ENCODE peak calls at places on chromosomes 7 and 10, in ten cellular contexts. One of them, this sample, is unnamed.

GRCh38 chr7:55966851-55967250 is 2.5 kb downstream of the NIPSNAP2 start:
- DNase-seq in sigmoid colon: no peak
- DNase-seq in body of pancreas: no peak
- DNase-seq in spleen: no peak
- DNase-seq in adrenal gland: no peak
- DNase-seq in GM12892: no peak
- DNase-seq in H54: no peak
- DNase-seq in IMR-90: no peak
- DNase-seq in tibial nerve: no peak
- DNase-seq in suprapubic skin: no peak
- DNase-seq in this sample: no peak

GRCh38 chr7:50197547-50197946 is 104.5 kb upstream of the ZPBP start:
- DNase-seq in sigmoid colon: no peak
- DNase-seq in body of pancreas: no peak
- DNase-seq in spleen: no peak
- DNase-seq in adrenal gland: peak
- DNase-seq in GM12892: no peak
- DNase-seq in H54: no peak
- DNase-seq in IMR-90: no peak
- DNase-seq in tibial nerve: no peak
- DNase-seq in suprapubic skin: no peak
- DNase-seq in this sample: no peak

GRCh38 chr7:98329974-98330373 is 48.5 kb downstream of the BRI3 start:
- DNase-seq in sigmoid colon: no peak
- DNase-seq in body of pancreas: no peak
- DNase-seq in spleen: no peak
- DNase-seq in adrenal gland: no peak
- DNase-seq in GM12892: no peak
- DNase-seq in H54: no peak
- DNase-seq in IMR-90: peak
- DNase-seq in tibial nerve: no peak
- DNase-seq in suprapubic skin: no peak
- DNase-seq in this sample: no peak

GRCh38 chr10:34802692-34803091 is 12.4 kb downstream of the PARD3 start:
- DNase-seq in sigmoid colon: no peak
- DNase-seq in body of pancreas: no peak
- DNase-seq in spleen: no peak
- DNase-seq in adrenal gland: no peak
- DNase-seq in GM12892: no peak
- DNase-seq in H54: no peak
- DNase-seq in IMR-90: no peak
- DNase-seq in tibial nerve: no peak
- DNase-seq in suprapubic skin: no peak
- DNase-seq in this sample: no peak

GRCh38 chr10:14648042-14648765 is 126.5 kb downstream of the FAM107B start:
- DNase-seq in sigmoid colon: peak
- DNase-seq in body of pancreas: peak
- DNase-seq in spleen: peak
- DNase-seq in adrenal gland: peak
- DNase-seq in GM12892: peak
- DNase-seq in H54: no peak
- DNase-seq in IMR-90: peak
- DNase-seq in tibial nerve: peak
- DNase-seq in suprapubic skin: no peak
- DNase-seq in this sample: peak

GRCh38 chr7:37920619-37921339 is at the start of gene EPDR1:
- DNase-seq in sigmoid colon: peak
- DNase-seq in body of pancreas: peak
- DNase-seq in spleen: peak
- DNase-seq in adrenal gland: peak
- DNase-seq in GM12892: no peak
- DNase-seq in H54: peak
- DNase-seq in IMR-90: no peak
- DNase-seq in tibial nerve: peak
- DNase-seq in suprapubic skin: no peak
- DNase-seq in this sample: peak

GRCh38 chr7:94241402-94241925 is 153.2 kb upstream of the COL1A2 start:
- DNase-seq in sigmoid colon: no peak
- DNase-seq in body of pancreas: no peak
- DNase-seq in spleen: no peak
- DNase-seq in adrenal gland: no peak
- DNase-seq in GM12892: no peak
- DNase-seq in H54: no peak
- DNase-seq in IMR-90: no peak
- DNase-seq in tibial nerve: no peak
- DNase-seq in suprapubic skin: no peak
- DNase-seq in this sample: no peak

GRCh38 chr7:102044984-102045673 is 227.7 kb downstream of the CUX1 start:
- DNase-seq in sigmoid colon: peak
- DNase-seq in body of pancreas: no peak
- DNase-seq in spleen: no peak
- DNase-seq in adrenal gland: peak
- DNase-seq in GM12892: no peak
- DNase-seq in H54: peak
- DNase-seq in IMR-90: peak
- DNase-seq in tibial nerve: no peak
- DNase-seq in suprapubic skin: no peak
- DNase-seq in this sample: no peak

GRCh38 chr10:44198780-44199097 is 186.2 kb downstream of the CXCL12 start:
- DNase-seq in sigmoid colon: peak
- DNase-seq in body of pancreas: no peak
- DNase-seq in spleen: no peak
- DNase-seq in adrenal gland: no peak
- DNase-seq in GM12892: no peak
- DNase-seq in H54: no peak
- DNase-seq in IMR-90: no peak
- DNase-seq in tibial nerve: peak
- DNase-seq in suprapubic skin: no peak
- DNase-seq in this sample: no peak

GRCh38 chr10:129921065-129921670 is 42.9 kb downstream of the EBF3 start:
- DNase-seq in sigmoid colon: peak
- DNase-seq in body of pancreas: no peak
- DNase-seq in spleen: peak
- DNase-seq in adrenal gland: no peak
- DNase-seq in GM12892: no peak
- DNase-seq in H54: no peak
- DNase-seq in IMR-90: no peak
- DNase-seq in tibial nerve: no peak
- DNase-seq in suprapubic skin: no peak
- DNase-seq in this sample: no peak

GRCh38 chr10:63700209-63700934 is 179.2 kb downstream of the REEP3 start:
- DNase-seq in sigmoid colon: no peak
- DNase-seq in body of pancreas: no peak
- DNase-seq in spleen: no peak
- DNase-seq in adrenal gland: peak
- DNase-seq in GM12892: no peak
- DNase-seq in H54: peak
- DNase-seq in IMR-90: peak
- DNase-seq in tibial nerve: no peak
- DNase-seq in suprapubic skin: no peak
- DNase-seq in this sample: peak

GRCh38 chr10:109892087-109892486 is 31.2 kb downstream of the XPNPEP1 start:
- DNase-seq in sigmoid colon: no peak
- DNase-seq in body of pancreas: no peak
- DNase-seq in spleen: no peak
- DNase-seq in adrenal gland: no peak
- DNase-seq in GM12892: no peak
- DNase-seq in H54: no peak
- DNase-seq in IMR-90: no peak
- DNase-seq in tibial nerve: no peak
- DNase-seq in suprapubic skin: no peak
- DNase-seq in this sample: peak

GRCh38 chr10:29798876-29799690 is 164.3 kb upstream of the SVIL start:
- DNase-seq in sigmoid colon: no peak
- DNase-seq in body of pancreas: no peak
- DNase-seq in spleen: no peak
- DNase-seq in adrenal gland: no peak
- DNase-seq in GM12892: no peak
- DNase-seq in H54: no peak
- DNase-seq in IMR-90: no peak
- DNase-seq in tibial nerve: no peak
- DNase-seq in suprapubic skin: peak
- DNase-seq in this sample: no peak

GRCh38 chr10:92239185-92239599 is 51.7 kb downstream of the CPEB3 start:
- DNase-seq in sigmoid colon: peak
- DNase-seq in body of pancreas: no peak
- DNase-seq in spleen: no peak
- DNase-seq in adrenal gland: no peak
- DNase-seq in GM12892: no peak
- DNase-seq in H54: no peak
- DNase-seq in IMR-90: no peak
- DNase-seq in tibial nerve: no peak
- DNase-seq in suprapubic skin: no peak
- DNase-seq in this sample: peak

GRCh38 chr10:92239600-92240288 is 51.1 kb downstream of the CPEB3 start:
- DNase-seq in sigmoid colon: peak
- DNase-seq in body of pancreas: peak
- DNase-seq in spleen: peak
- DNase-seq in adrenal gland: peak
- DNase-seq in GM12892: peak
- DNase-seq in H54: no peak
- DNase-seq in IMR-90: peak
- DNase-seq in tibial nerve: peak
- DNase-seq in suprapubic skin: peak
- DNase-seq in this sample: peak

GRCh38 chr10:92238062-92238585 is 52.8 kb downstream of the CPEB3 start:
- DNase-seq in sigmoid colon: no peak
- DNase-seq in body of pancreas: no peak
- DNase-seq in spleen: no peak
- DNase-seq in adrenal gland: no peak
- DNase-seq in GM12892: no peak
- DNase-seq in H54: no peak
- DNase-seq in IMR-90: no peak
- DNase-seq in tibial nerve: no peak
- DNase-seq in suprapubic skin: no peak
- DNase-seq in this sample: peak

GRCh38 chr10:92240289-92241157 is 50.4 kb downstream of the CPEB3 start:
- DNase-seq in sigmoid colon: peak
- DNase-seq in body of pancreas: peak
- DNase-seq in spleen: peak
- DNase-seq in adrenal gland: peak
- DNase-seq in GM12892: peak
- DNase-seq in H54: peak
- DNase-seq in IMR-90: peak
- DNase-seq in tibial nerve: peak
- DNase-seq in suprapubic skin: peak
- DNase-seq in this sample: peak

DNA sequence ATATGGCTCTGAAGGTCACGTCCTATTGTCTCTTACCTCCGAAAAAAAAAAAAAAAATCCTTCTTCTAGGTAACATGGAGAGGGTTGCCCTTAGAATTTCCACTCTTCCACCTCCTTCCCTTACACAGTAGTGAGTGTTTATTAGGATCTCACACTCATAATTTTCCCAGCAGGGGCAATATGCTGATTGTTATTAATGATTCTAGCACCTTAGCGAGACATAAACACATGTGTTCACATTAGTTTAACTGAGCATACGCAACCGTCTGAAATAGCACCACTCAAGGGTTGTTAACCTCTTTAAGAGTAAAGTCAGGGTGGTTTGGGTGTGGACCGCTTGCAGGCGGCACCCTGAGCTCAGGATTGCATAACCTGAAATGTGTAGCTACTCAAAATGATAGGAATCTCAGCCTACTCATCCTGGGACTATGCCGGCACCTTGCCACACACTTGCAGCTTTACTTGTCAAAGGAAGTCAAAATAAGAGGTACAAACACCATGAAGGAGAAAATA is 52.2 kb downstream of the CPEB3 start:
- DNase-seq in sigmoid colon: peak
- DNase-seq in body of pancreas: peak
- DNase-seq in spleen: no peak
- DNase-seq in adrenal gland: peak
- DNase-seq in GM12892: no peak
- DNase-seq in H54: peak
- DNase-seq in IMR-90: peak
- DNase-seq in tibial nerve: peak
- DNase-seq in suprapubic skin: peak
- DNase-seq in this sample: peak
- TF ChIP-seq POLR2A in sigmoid colon: peak
- TF ChIP-seq POLR2A in body of pancreas: peak
- TF ChIP-seq POLR2A in spleen: no peak
- TF ChIP-seq POLR2A in adrenal gland: no peak
- TF ChIP-seq POLR2A in GM12892: no peak
- TF ChIP-seq POLR2A in H54: no peak
- TF ChIP-seq POLR2A in IMR-90: no peak
- TF ChIP-seq POLR2A in tibial nerve: no peak
- TF ChIP-seq POLR2A in suprapubic skin: no peak
- TF ChIP-seq POLR2A in this sample: no peak

GRCh38 chr10:133353202-133353959 is 4.4 kb downstream of the FUOM start:
- DNase-seq in sigmoid colon: peak
- DNase-seq in body of pancreas: no peak
- DNase-seq in spleen: no peak
- DNase-seq in adrenal gland: no peak
- DNase-seq in GM12892: no peak
- DNase-seq in H54: no peak
- DNase-seq in IMR-90: no peak
- DNase-seq in tibial nerve: no peak
- DNase-seq in suprapubic skin: no peak
- DNase-seq in this sample: no peak
- TF ChIP-seq POLR2A in sigmoid colon: no peak
- TF ChIP-seq POLR2A in body of pancreas: no peak
- TF ChIP-seq POLR2A in spleen: no peak
- TF ChIP-seq POLR2A in adrenal gland: no peak
- TF ChIP-seq POLR2A in GM12892: peak
- TF ChIP-seq POLR2A in H54: no peak
- TF ChIP-seq POLR2A in IMR-90: no peak
- TF ChIP-seq POLR2A in tibial nerve: no peak
- TF ChIP-seq POLR2A in suprapubic skin: no peak
- TF ChIP-seq POLR2A in this sample: no peak

DNA sequence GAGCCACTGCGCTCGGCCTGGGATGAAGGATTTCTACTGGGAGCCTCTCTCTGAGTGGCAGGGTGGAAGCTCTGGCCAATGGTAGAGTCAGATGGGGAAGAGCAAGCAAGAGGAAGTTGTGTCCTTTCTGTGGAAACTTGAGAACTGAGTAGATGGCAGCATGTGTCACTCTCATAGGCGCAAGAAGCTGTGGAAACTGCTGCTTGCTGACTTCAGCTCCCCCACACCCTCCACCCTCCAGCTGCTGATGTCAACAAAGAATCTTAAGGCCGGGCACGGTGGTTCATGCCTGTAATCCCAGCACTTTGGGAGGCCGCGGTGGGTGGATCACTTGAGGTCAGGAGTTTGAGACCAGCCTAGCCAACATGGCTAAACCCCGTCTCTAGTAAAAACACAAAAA is 39.8 kb upstream of the SRGN start:
- DNase-seq in sigmoid colon: peak
- DNase-seq in body of pancreas: no peak
- DNase-seq in spleen: peak
- DNase-seq in adrenal gland: peak
- DNase-seq in GM12892: no peak
- DNase-seq in H54: no peak
- DNase-seq in IMR-90: peak
- DNase-seq in tibial nerve: no peak
- DNase-seq in suprapubic skin: no peak
- DNase-seq in this sample: no peak
- TF ChIP-seq POLR2A in sigmoid colon: no peak
- TF ChIP-seq POLR2A in body of pancreas: peak
- TF ChIP-seq POLR2A in spleen: no peak
- TF ChIP-seq POLR2A in adrenal gland: no peak
- TF ChIP-seq POLR2A in GM12892: no peak
- TF ChIP-seq POLR2A in H54: no peak
- TF ChIP-seq POLR2A in IMR-90: no peak
- TF ChIP-seq POLR2A in tibial nerve: peak
- TF ChIP-seq POLR2A in suprapubic skin: no peak
- TF ChIP-seq POLR2A in this sample: no peak

GRCh38 chr7:124086843-124087242 is 54.0 kb upstream of the TMEM229A start:
- DNase-seq in sigmoid colon: no peak
- DNase-seq in body of pancreas: no peak
- DNase-seq in spleen: no peak
- DNase-seq in adrenal gland: no peak
- DNase-seq in GM12892: no peak
- DNase-seq in H54: no peak
- DNase-seq in IMR-90: no peak
- DNase-seq in tibial nerve: no peak
- DNase-seq in suprapubic skin: no peak
- DNase-seq in this sample: no peak
- TF ChIP-seq POLR2A in sigmoid colon: no peak
- TF ChIP-seq POLR2A in body of pancreas: no peak
- TF ChIP-seq POLR2A in spleen: no peak
- TF ChIP-seq POLR2A in adrenal gland: no peak
- TF ChIP-seq POLR2A in GM12892: no peak
- TF ChIP-seq POLR2A in H54: no peak
- TF ChIP-seq POLR2A in IMR-90: no peak
- TF ChIP-seq POLR2A in tibial nerve: no peak
- TF ChIP-seq POLR2A in suprapubic skin: no peak
- TF ChIP-seq POLR2A in this sample: no peak

This sample was measured in erythroblast.